ENCODE peak calls at places on chromosome 17, in nine cellular contexts. D, I, H, Y, C, Q, G, X and B are unnamed samples.

GRCh38 chr17:82234211-82235055 is 5.6 kb downstream of the SLC16A3 start:
- DNase-seq in D (no peak), I (no peak), H (no peak), Y (no peak), C (no peak), Q (no peak), G (peak), X (no peak), B (peak)

GRCh38 chr17:61149862-61150362 is 249.7 kb upstream of the TBX2 start:
- DNase-seq in D (no peak), I (peak), H (no peak), Y (no peak), C (no peak), Q (no peak), G (no peak), X (no peak), B (no peak)

GRCh38 chr17:29344201-29344856 is 45.8 kb upstream of the TAOK1 start:
- DNase-seq in D (no peak), I (no peak), H (no peak), Y (no peak), C (no peak), Q (no peak), G (no peak), X (no peak), B (no peak)

GRCh38 chr17:43536236-43537088 is 9.7 kb downstream of the ETV4 start:
- DNase-seq in D (no peak), I (no peak), H (no peak), Y (no peak), C (no peak), Q (no peak), G (peak), X (no peak), B (no peak)

GRCh38 chr17:75558666-75559530 is 28.7 kb upstream of the MYO15B start:
- DNase-seq in D (no peak), I (no peak), H (peak), Y (no peak), C (no peak), Q (no peak), G (no peak), X (no peak), B (no peak)

GRCh38 chr17:45435481-45435880 is 2.8 kb upstream of the ARHGAP27 start:
- DNase-seq in D (no peak), I (no peak), H (no peak), Y (no peak), C (no peak), Q (no peak), G (peak), X (no peak), B (no peak)

GRCh38 chr17:50047488-50048126 is 8.3 kb upstream of the ITGA3 start:
- DNase-seq in D (no peak), I (no peak), H (no peak), Y (no peak), C (no peak), Q (no peak), G (no peak), X (no peak), B (no peak)

GRCh38 chr17:32873114-32873513 is 3.8 kb downstream of the MYO1D start:
- DNase-seq in D (no peak), I (no peak), H (no peak), Y (no peak), C (no peak), Q (no peak), G (no peak), X (no peak), B (no peak)

GRCh38 chr17:68461122-68461539 is 3.8 kb upstream of the WIPI1 start:
- DNase-seq in D (no peak), I (no peak), H (no peak), Y (no peak), C (no peak), Q (no peak), G (no peak), X (no peak), B (no peak)

GRCh38 chr17:45276031-45276430 is 14.1 kb upstream of the SPATA32 start:
- DNase-seq in D (no peak), I (no peak), H (no peak), Y (no peak), C (no peak), Q (no peak), G (no peak), X (no peak), B (no peak)

GRCh38 chr17:9291912-9292562 is 270.7 kb downstream of the NTN1 start:
- DNase-seq in D (no peak), I (peak), H (peak), Y (peak), C (peak), Q (no peak), G (peak), X (no peak), B (no peak)

GRCh38 chr17:82528484-82529265 is 9.1 kb downstream of the FOXK2 start:
- DNase-seq in D (peak), I (no peak), H (peak), Y (peak), C (peak), Q (no peak), G (no peak), X (no peak), B (peak)

GRCh38 chr17:9409430-9409829 is 166.2 kb downstream of the STX8 start:
- DNase-seq in D (no peak), I (no peak), H (no peak), Y (no peak), C (no peak), Q (no peak), G (no peak), X (no peak), B (no peak)

GRCh38 chr17:7912927-7913524 is 3.1 kb downstream of the RNF227 start:
- DNase-seq in D (peak), I (peak), H (no peak), Y (no peak), C (peak), Q (no peak), G (no peak), X (peak), B (no peak)

GRCh38 chr17:81551458-81552243 is 502 bp downstream of the FAAP100 start:
- DNase-seq in D (no peak), I (peak), H (no peak), Y (no peak), C (no peak), Q (no peak), G (peak), X (no peak), B (no peak)

GRCh38 chr17:72305472-72305871 is 184.7 kb downstream of the SOX9 start:
- DNase-seq in D (no peak), I (no peak), H (no peak), Y (no peak), C (no peak), Q (no peak), G (no peak), X (no peak), B (no peak)

GRCh38 chr17:29733151-29733550 is 110.4 kb upstream of the CORO6 start:
- DNase-seq in D (no peak), I (no peak), H (no peak), Y (no peak), C (no peak), Q (no peak), G (no peak), X (no peak), B (no peak)

GRCh38 chr17:19000531-19001011 is 4.0 kb downstream of the FAM83G start:
- DNase-seq in D (no peak), I (no peak), H (peak), Y (no peak), C (no peak), Q (no peak), G (no peak), X (no peak), B (no peak)

GRCh38 chr17:31373150-31374082 is 18.1 kb upstream of the RAB11FIP4 start:
- DNase-seq in D (peak), I (peak), H (no peak), Y (no peak), C (peak), Q (no peak), G (no peak), X (peak), B (no peak)

GRCh38 chr17:39114744-39115534 is 36.5 kb downstream of the PLXDC1 start:
- DNase-seq in D (no peak), I (no peak), H (no peak), Y (peak), C (no peak), Q (no peak), G (no peak), X (no peak), B (no peak)

GRCh38 chr17:50117202-50118040 is 12.5 kb downstream of the SAMD14 start:
- DNase-seq in D (peak), I (peak), H (peak), Y (no peak), C (peak), Q (no peak), G (peak), X (no peak), B (no peak)

GRCh38 chr17:67779098-67779672 is 46.1 kb upstream of the BPTF start:
- DNase-seq in D (peak), I (peak), H (peak), Y (peak), C (peak), Q (peak), G (peak), X (no peak), B (no peak)

GRCh38 chr17:57044976-57045867 is 39.8 kb upstream of the AKAP1 start:
- DNase-seq in D (no peak), I (no peak), H (no peak), Y (no peak), C (no peak), Q (no peak), G (no peak), X (no peak), B (peak)

GRCh38 chr17:57048096-57048495 is 37.0 kb upstream of the AKAP1 start:
- DNase-seq in D (no peak), I (no peak), H (no peak), Y (no peak), C (no peak), Q (no peak), G (no peak), X (no peak), B (no peak)

GRCh38 chr17:57045868-57046671 is 39.0 kb upstream of the AKAP1 start:
- DNase-seq in D (no peak), I (no peak), H (peak), Y (peak), C (no peak), Q (no peak), G (peak), X (no peak), B (peak)

GRCh38 chr17:57051886-57052342 is 33.1 kb upstream of the AKAP1 start:
- DNase-seq in D (no peak), I (no peak), H (no peak), Y (peak), C (peak), Q (no peak), G (no peak), X (no peak), B (no peak)

DNA sequence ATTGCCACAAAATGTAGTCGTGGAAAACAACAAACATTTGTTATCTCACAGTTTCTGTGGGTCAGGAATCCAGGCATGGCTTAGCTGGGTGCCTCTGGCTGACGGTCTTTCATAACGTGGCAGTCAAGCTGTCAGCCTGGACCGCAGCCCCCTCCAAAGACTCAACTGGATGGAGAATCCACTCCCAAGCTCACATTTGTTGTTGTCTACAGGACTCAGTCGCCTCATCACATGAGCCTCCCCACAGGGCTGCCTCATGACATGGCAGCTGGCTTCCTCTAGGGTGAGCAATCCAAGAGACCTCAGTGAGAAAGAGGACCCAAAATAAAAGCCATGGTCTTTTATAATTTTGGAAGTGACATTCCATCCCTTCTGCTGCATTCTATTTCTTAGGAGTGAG is 34.7 kb upstream of the AKAP1 start:
- DNase-seq in D (no peak), I (no peak), H (no peak), Y (no peak), C (no peak), Q (no peak), G (no peak), X (no peak), B (no peak)
- TF ChIP-seq POLR2A in D (no peak), I (no peak), H (no peak), Y (no peak), C (no peak), Q (no peak), G (no peak), X (no peak), B (no peak)

GRCh38 chr17:55266958-55267688 is 2.4 kb downstream of the HLF start:
- DNase-seq in D (no peak), I (no peak), H (no peak), Y (peak), C (no peak), Q (no peak), G (no peak), X (no peak), B (no peak)
- TF ChIP-seq POLR2AphosphoS5 in D (no peak), I (peak), H (no peak), Y (peak), C (peak), Q (no peak), G (no peak), X (no peak), B (no peak)

GRCh38 chr17:78379134-78379497 is 667 bp downstream of the PGS1 start:
- DNase-seq in D (no peak), I (peak), H (no peak), Y (no peak), C (no peak), Q (no peak), G (no peak), X (no peak), B (no peak)

GRCh38 chr17:78377858-78378224 is 608 bp upstream of the PGS1 start:
- DNase-seq in D (no peak), I (no peak), H (no peak), Y (no peak), C (no peak), Q (no peak), G (peak), X (no peak), B (no peak)

GRCh38 chr17:78380370-78380769 is 1.9 kb downstream of the PGS1 start:
- DNase-seq in D (no peak), I (no peak), H (no peak), Y (no peak), C (no peak), Q (no peak), G (no peak), X (no peak), B (no peak)

GRCh38 chr17:78376161-78376560 is 2.3 kb upstream of the PGS1 start:
- DNase-seq in D (no peak), I (no peak), H (no peak), Y (no peak), C (no peak), Q (no peak), G (no peak), X (no peak), B (no peak)

GRCh38 chr17:78378225-78379133 is at the start of gene PGS1:
- DNase-seq in D (peak), I (no peak), H (peak), Y (peak), C (peak), Q (no peak), G (peak), X (no peak), B (peak)
- TF ChIP-seq POLR2A in D (peak), I (peak), H (no peak), Y (peak), C (peak), Q (no peak), G (peak), X (peak), B (peak)

GRCh38 chr17:64319531-64319930 is 56.5 kb upstream of the TEX2 start:
- DNase-seq in D (no peak), I (no peak), H (no peak), Y (no peak), C (no peak), Q (no peak), G (no peak), X (no peak), B (no peak)

GRCh38 chr17:64309710-64310109 is 46.6 kb upstream of the TEX2 start:
- DNase-seq in D (no peak), I (no peak), H (no peak), Y (no peak), C (no peak), Q (no peak), G (no peak), X (no peak), B (no peak)

GRCh38 chr17:64313577-64313976 is 50.5 kb upstream of the TEX2 start:
- DNase-seq in D (no peak), I (no peak), H (no peak), Y (no peak), C (no peak), Q (no peak), G (no peak), X (no peak), B (no peak)

GRCh38 chr17:64318068-64318467 is 55.0 kb upstream of the TEX2 start:
- DNase-seq in D (no peak), I (no peak), H (no peak), Y (no peak), C (no peak), Q (no peak), G (no peak), X (no peak), B (no peak)

GRCh38 chr17:64315032-64315490 is 52.0 kb upstream of the TEX2 start:
- DNase-seq in D (no peak), I (no peak), H (peak), Y (peak), C (peak), Q (no peak), G (peak), X (no peak), B (peak)
- TF ChIP-seq POLR2AphosphoS5 in D (no peak), I (no peak), H (peak), Y (peak), C (peak), Q (no peak), G (peak), X (no peak), B (peak)

DNA sequence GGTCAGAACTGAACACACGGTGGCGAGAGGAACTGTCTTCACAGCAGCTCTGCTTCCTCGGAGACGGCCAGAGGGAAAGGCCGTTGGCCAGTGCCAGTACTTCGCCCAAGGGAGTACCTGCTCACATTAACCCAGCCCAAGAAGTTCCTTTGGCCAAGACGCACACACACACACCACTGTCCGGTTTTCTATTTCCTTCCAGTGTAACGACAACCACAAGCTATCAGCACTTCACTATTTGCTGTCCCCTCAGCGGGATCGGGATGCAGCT is 735 bp upstream of the GGNBP2 start:
- DNase-seq in D (no peak), I (peak), H (peak), Y (peak), C (peak), Q (no peak), G (no peak), X (peak), B (no peak)
- TF ChIP-seq POLR2A in D (no peak), I (no peak), H (no peak), Y (no peak), C (peak), Q (no peak), G (no peak), X (no peak), B (no peak)

GRCh38 chr17:64009571-64010402 is 10.6 kb downstream of the ICAM2 start:
- DNase-seq in D (no peak), I (no peak), H (no peak), Y (no peak), C (no peak), Q (no peak), G (no peak), X (no peak), B (peak)
- TF ChIP-seq POLR2AphosphoS5 in D (no peak), I (no peak), H (no peak), Y (no peak), C (no peak), Q (no peak), G (peak), X (no peak), B (no peak)